ENCODE peak calls at places on chromosomes 12 and 14, in eight cellular contexts. One of them, this sample, is unnamed.

GRCh38 chr12:93032748-93033147 is 103.7 kb upstream of the EEA1 start:
- DNase-seq in pancreas: no peak
- DNase-seq in T-helper 9 cell: no peak
- DNase-seq in foreskin keratinocyte: no peak
- DNase-seq in epithelial cell of esophagus: no peak
- DNase-seq in posterior cingulate gyrus: no peak
- DNase-seq in mesenchymal stem cell: peak; percentile 56
- DNase-seq in astrocyte of the hippocampus: no peak
- DNase-seq in this sample: no peak

GRCh38 chr12:53327435-53328042 is 6.1 kb upstream of the AAAS start:
- DNase-seq in pancreas: no peak
- DNase-seq in T-helper 9 cell: no peak
- DNase-seq in foreskin keratinocyte: no peak
- DNase-seq in epithelial cell of esophagus: no peak
- DNase-seq in posterior cingulate gyrus: no peak
- DNase-seq in mesenchymal stem cell: no peak
- DNase-seq in astrocyte of the hippocampus: peak; percentile 25
- DNase-seq in this sample: no peak

GRCh38 chr14:94388027-94388895 is at the start of gene SERPINA1:
- DNase-seq in pancreas: no peak
- DNase-seq in T-helper 9 cell: no peak
- DNase-seq in foreskin keratinocyte: peak; percentile 29
- DNase-seq in epithelial cell of esophagus: peak; percentile 89
- DNase-seq in posterior cingulate gyrus: no peak
- DNase-seq in mesenchymal stem cell: no peak
- DNase-seq in astrocyte of the hippocampus: peak; percentile 59
- DNase-seq in this sample: no peak

GRCh38 chr14:79693935-79694334 is 517.4 kb downstream of the DIO2 start:
- DNase-seq in pancreas: no peak
- DNase-seq in T-helper 9 cell: no peak
- DNase-seq in foreskin keratinocyte: no peak
- DNase-seq in epithelial cell of esophagus: no peak
- DNase-seq in posterior cingulate gyrus: no peak
- DNase-seq in mesenchymal stem cell: no peak
- DNase-seq in astrocyte of the hippocampus: no peak
- DNase-seq in this sample: peak; percentile 42

GRCh38 chr14:56874375-56874774 is 64.1 kb upstream of the OTX2 start:
- DNase-seq in pancreas: no peak
- DNase-seq in T-helper 9 cell: no peak
- DNase-seq in foreskin keratinocyte: no peak
- DNase-seq in epithelial cell of esophagus: peak; percentile 24
- DNase-seq in posterior cingulate gyrus: no peak
- DNase-seq in mesenchymal stem cell: no peak
- DNase-seq in astrocyte of the hippocampus: peak; percentile 17
- DNase-seq in this sample: peak; percentile 73

GRCh38 chr12:52191841-52192791 is at the start of gene KRT80:
- DNase-seq in pancreas: peak; percentile 93
- DNase-seq in T-helper 9 cell: no peak
- DNase-seq in foreskin keratinocyte: peak; percentile 98
- DNase-seq in epithelial cell of esophagus: peak; percentile 98
- DNase-seq in posterior cingulate gyrus: peak; percentile 48
- DNase-seq in mesenchymal stem cell: peak; percentile 98
- DNase-seq in astrocyte of the hippocampus: peak; percentile 99
- DNase-seq in this sample: peak; percentile 93

GRCh38 chr12:59085680-59086079 is 165.4 kb upstream of the LRIG3 start:
- DNase-seq in pancreas: no peak
- DNase-seq in T-helper 9 cell: no peak
- DNase-seq in foreskin keratinocyte: no peak
- DNase-seq in epithelial cell of esophagus: no peak
- DNase-seq in posterior cingulate gyrus: no peak
- DNase-seq in mesenchymal stem cell: no peak
- DNase-seq in astrocyte of the hippocampus: no peak
- DNase-seq in this sample: peak; percentile 97

GRCh38 chr12:52637299-52637698 is 14.7 kb downstream of the KRT2 start:
- DNase-seq in pancreas: no peak
- DNase-seq in T-helper 9 cell: no peak
- DNase-seq in foreskin keratinocyte: no peak
- DNase-seq in epithelial cell of esophagus: no peak
- DNase-seq in posterior cingulate gyrus: no peak
- DNase-seq in mesenchymal stem cell: no peak
- DNase-seq in astrocyte of the hippocampus: no peak
- DNase-seq in this sample: no peak

GRCh38 chr14:78340250-78340649 is 170.1 kb downstream of the NRXN3 start:
- DNase-seq in pancreas: no peak
- DNase-seq in T-helper 9 cell: no peak
- DNase-seq in foreskin keratinocyte: no peak
- DNase-seq in epithelial cell of esophagus: peak; percentile 9
- DNase-seq in posterior cingulate gyrus: no peak
- DNase-seq in mesenchymal stem cell: no peak
- DNase-seq in astrocyte of the hippocampus: no peak
- DNase-seq in this sample: peak; percentile 98

GRCh38 chr12:49365542-49365941 is 1.7 kb upstream of the SPATS2 start:
- DNase-seq in pancreas: no peak
- DNase-seq in T-helper 9 cell: no peak
- DNase-seq in foreskin keratinocyte: peak; percentile 78
- DNase-seq in epithelial cell of esophagus: peak; percentile 57
- DNase-seq in posterior cingulate gyrus: no peak
- DNase-seq in mesenchymal stem cell: peak; percentile 31
- DNase-seq in astrocyte of the hippocampus: peak; percentile 30
- DNase-seq in this sample: no peak

GRCh38 chr14:61643546-61643945 is 51.8 kb upstream of the HIF1A start:
- DNase-seq in pancreas: no peak
- DNase-seq in T-helper 9 cell: no peak
- DNase-seq in foreskin keratinocyte: peak; percentile 32
- DNase-seq in epithelial cell of esophagus: peak; percentile 62
- DNase-seq in posterior cingulate gyrus: no peak
- DNase-seq in mesenchymal stem cell: peak; percentile 70
- DNase-seq in astrocyte of the hippocampus: no peak
- DNase-seq in this sample: no peak

GRCh38 chr12:50201987-50202521 is 34.9 kb upstream of the CERS5 start:
- DNase-seq in pancreas: peak; percentile 48
- DNase-seq in T-helper 9 cell: no peak
- DNase-seq in foreskin keratinocyte: peak; percentile 98
- DNase-seq in epithelial cell of esophagus: peak; percentile 83
- DNase-seq in posterior cingulate gyrus: no peak
- DNase-seq in mesenchymal stem cell: peak; percentile 81
- DNase-seq in astrocyte of the hippocampus: peak; percentile 72
- DNase-seq in this sample: no peak